ENCODE peak calls at places on chromosomes 5 and 9, in nine cellular contexts. One of them, this sample, is unnamed.

GRCh38 chr5:94031631-94032030 is 290.2 kb upstream of the POU5F2 start:
- DNase-seq in MG63: no peak
- DNase-seq in Right ventricle myocardium inferior: no peak
- DNase-seq in transverse colon: no peak
- DNase-seq in kidney epithelial cell: no peak
- DNase-seq in ecto neural progenitor cell: no peak
- DNase-seq in iris pigment epithelial cell: peak; percentile 13
- DNase-seq in left ventricle myocardium superior: no peak
- DNase-seq in ACHN: no peak
- DNase-seq in this sample: no peak

GRCh38 chr5:35213608-35214007 is 16.7 kb downstream of the PRLR start:
- DNase-seq in MG63: no peak
- DNase-seq in Right ventricle myocardium inferior: no peak
- DNase-seq in transverse colon: no peak
- DNase-seq in kidney epithelial cell: no peak
- DNase-seq in ecto neural progenitor cell: no peak
- DNase-seq in iris pigment epithelial cell: no peak
- DNase-seq in left ventricle myocardium superior: no peak
- DNase-seq in ACHN: no peak
- DNase-seq in this sample: no peak

GRCh38 chr5:138109463-138110265 is 25.8 kb downstream of the WNT8A start:
- DNase-seq in MG63: no peak
- DNase-seq in Right ventricle myocardium inferior: no peak
- DNase-seq in transverse colon: no peak
- DNase-seq in kidney epithelial cell: peak; percentile 38
- DNase-seq in ecto neural progenitor cell: no peak
- DNase-seq in iris pigment epithelial cell: no peak
- DNase-seq in left ventricle myocardium superior: no peak
- DNase-seq in ACHN: peak; percentile 17
- DNase-seq in this sample: no peak

GRCh38 chr5:133873936-133874585 is 94.4 kb downstream of the C5orf15 start:
- DNase-seq in MG63: no peak
- DNase-seq in Right ventricle myocardium inferior: no peak
- DNase-seq in transverse colon: no peak
- DNase-seq in kidney epithelial cell: no peak
- DNase-seq in ecto neural progenitor cell: no peak
- DNase-seq in iris pigment epithelial cell: peak; percentile 45
- DNase-seq in left ventricle myocardium superior: no peak
- DNase-seq in ACHN: no peak
- DNase-seq in this sample: no peak

GRCh38 chr5:73540192-73540591 is 25.2 kb downstream of the ANKRA2 start:
- DNase-seq in MG63: no peak
- DNase-seq in Right ventricle myocardium inferior: no peak
- DNase-seq in transverse colon: no peak
- DNase-seq in kidney epithelial cell: peak; percentile 88
- DNase-seq in ecto neural progenitor cell: no peak
- DNase-seq in iris pigment epithelial cell: peak; percentile 75
- DNase-seq in left ventricle myocardium superior: no peak
- DNase-seq in ACHN: no peak
- DNase-seq in this sample: peak; percentile 64

GRCh38 chr5:135324160-135324559 is 74.9 kb downstream of the MACROH2A1 start:
- DNase-seq in MG63: no peak
- DNase-seq in Right ventricle myocardium inferior: no peak
- DNase-seq in transverse colon: no peak
- DNase-seq in kidney epithelial cell: no peak
- DNase-seq in ecto neural progenitor cell: no peak
- DNase-seq in iris pigment epithelial cell: no peak
- DNase-seq in left ventricle myocardium superior: no peak
- DNase-seq in ACHN: no peak
- DNase-seq in this sample: no peak

GRCh38 chr5:62296998-62297397 is 9.0 kb upstream of the KIF2A start:
- DNase-seq in MG63: no peak
- DNase-seq in Right ventricle myocardium inferior: no peak
- DNase-seq in transverse colon: no peak
- DNase-seq in kidney epithelial cell: no peak
- DNase-seq in ecto neural progenitor cell: no peak
- DNase-seq in iris pigment epithelial cell: no peak
- DNase-seq in left ventricle myocardium superior: no peak
- DNase-seq in ACHN: no peak
- DNase-seq in this sample: no peak

GRCh38 chr5:41835625-41836024 is 34.6 kb downstream of the OXCT1 start:
- DNase-seq in MG63: peak; percentile 86
- DNase-seq in Right ventricle myocardium inferior: peak; percentile 65
- DNase-seq in transverse colon: no peak
- DNase-seq in kidney epithelial cell: peak; percentile 63
- DNase-seq in ecto neural progenitor cell: no peak
- DNase-seq in iris pigment epithelial cell: peak; percentile 89
- DNase-seq in left ventricle myocardium superior: peak; percentile 68
- DNase-seq in ACHN: peak; percentile 57
- DNase-seq in this sample: peak; percentile 53

GRCh38 chr5:106797996-106798395 is 872.7 kb downstream of the EFNA5 start:
- DNase-seq in MG63: no peak
- DNase-seq in Right ventricle myocardium inferior: no peak
- DNase-seq in transverse colon: no peak
- DNase-seq in kidney epithelial cell: no peak
- DNase-seq in ecto neural progenitor cell: no peak
- DNase-seq in iris pigment epithelial cell: no peak
- DNase-seq in left ventricle myocardium superior: no peak
- DNase-seq in ACHN: no peak
- DNase-seq in this sample: no peak

GRCh38 chr5:157342822-157343402 is 77.0 kb downstream of the CYFIP2 start:
- DNase-seq in MG63: peak; percentile 52
- DNase-seq in Right ventricle myocardium inferior: no peak
- DNase-seq in transverse colon: peak; percentile 22
- DNase-seq in kidney epithelial cell: no peak
- DNase-seq in ecto neural progenitor cell: peak; percentile 60
- DNase-seq in iris pigment epithelial cell: peak; percentile 37
- DNase-seq in left ventricle myocardium superior: peak; percentile 47
- DNase-seq in ACHN: peak; percentile 45
- DNase-seq in this sample: peak; percentile 37

GRCh38 chr9:137114220-137114612 is 317 bp downstream of the DPP7 start:
- DNase-seq in MG63: no peak
- DNase-seq in Right ventricle myocardium inferior: peak; percentile 63
- DNase-seq in transverse colon: no peak
- DNase-seq in kidney epithelial cell: no peak
- DNase-seq in ecto neural progenitor cell: no peak
- DNase-seq in iris pigment epithelial cell: no peak
- DNase-seq in left ventricle myocardium superior: no peak
- DNase-seq in ACHN: no peak
- DNase-seq in this sample: no peak

GRCh38 chr5:130976491-130976890 is 188.6 kb downstream of the HINT1 start:
- DNase-seq in MG63: no peak
- DNase-seq in Right ventricle myocardium inferior: no peak
- DNase-seq in transverse colon: no peak
- DNase-seq in kidney epithelial cell: no peak
- DNase-seq in ecto neural progenitor cell: no peak
- DNase-seq in iris pigment epithelial cell: no peak
- DNase-seq in left ventricle myocardium superior: no peak
- DNase-seq in ACHN: no peak
- DNase-seq in this sample: no peak

GRCh38 chr9:121317737-121318630 is 50.0 kb downstream of the GSN start:
- DNase-seq in MG63: peak; percentile 92
- DNase-seq in Right ventricle myocardium inferior: peak; percentile 83
- DNase-seq in transverse colon: no peak
- DNase-seq in kidney epithelial cell: no peak
- DNase-seq in ecto neural progenitor cell: no peak
- DNase-seq in iris pigment epithelial cell: no peak
- DNase-seq in left ventricle myocardium superior: peak; percentile 84
- DNase-seq in ACHN: no peak
- DNase-seq in this sample: no peak

GRCh38 chr9:110940949-110941557 is 97.2 kb downstream of the LPAR1 start:
- DNase-seq in MG63: no peak
- DNase-seq in Right ventricle myocardium inferior: no peak
- DNase-seq in transverse colon: no peak
- DNase-seq in kidney epithelial cell: no peak
- DNase-seq in ecto neural progenitor cell: no peak
- DNase-seq in iris pigment epithelial cell: no peak
- DNase-seq in left ventricle myocardium superior: no peak
- DNase-seq in ACHN: no peak
- DNase-seq in this sample: no peak

GRCh38 chr5:58925627-58926545 is 343.0 kb downstream of the RAB3C start:
- DNase-seq in MG63: peak; percentile 34
- DNase-seq in Right ventricle myocardium inferior: no peak
- DNase-seq in transverse colon: no peak
- DNase-seq in kidney epithelial cell: no peak
- DNase-seq in ecto neural progenitor cell: no peak
- DNase-seq in iris pigment epithelial cell: peak; percentile 6
- DNase-seq in left ventricle myocardium superior: no peak
- DNase-seq in ACHN: no peak
- DNase-seq in this sample: no peak

GRCh38 chr5:5409151-5409810 is 13.2 kb upstream of the ICE1 start:
- DNase-seq in MG63: no peak
- DNase-seq in Right ventricle myocardium inferior: no peak
- DNase-seq in transverse colon: no peak
- DNase-seq in kidney epithelial cell: no peak
- DNase-seq in ecto neural progenitor cell: no peak
- DNase-seq in iris pigment epithelial cell: peak; percentile 13
- DNase-seq in left ventricle myocardium superior: no peak
- DNase-seq in ACHN: peak; percentile 8
- DNase-seq in this sample: no peak

GRCh38 chr9:116499986-116500871 is 186.9 kb upstream of the TRIM32 start:
- DNase-seq in MG63: peak; percentile 70
- DNase-seq in Right ventricle myocardium inferior: no peak
- DNase-seq in transverse colon: no peak
- DNase-seq in kidney epithelial cell: peak; percentile 87
- DNase-seq in ecto neural progenitor cell: peak; percentile 59
- DNase-seq in iris pigment epithelial cell: peak; percentile 56
- DNase-seq in left ventricle myocardium superior: no peak
- DNase-seq in ACHN: peak; percentile 87
- DNase-seq in this sample: no peak

GRCh38 chr9:105216440-105217178 is 27.8 kb upstream of the SLC44A1 start:
- DNase-seq in MG63: peak; percentile 30
- DNase-seq in Right ventricle myocardium inferior: no peak
- DNase-seq in transverse colon: peak; percentile 54
- DNase-seq in kidney epithelial cell: no peak
- DNase-seq in ecto neural progenitor cell: no peak
- DNase-seq in iris pigment epithelial cell: peak; percentile 24
- DNase-seq in left ventricle myocardium superior: peak; percentile 53
- DNase-seq in ACHN: no peak
- DNase-seq in this sample: no peak

GRCh38 chr5:93274291-93274690 is 306.7 kb downstream of the NR2F1-AS1 start:
- DNase-seq in MG63: no peak
- DNase-seq in Right ventricle myocardium inferior: no peak
- DNase-seq in transverse colon: no peak
- DNase-seq in kidney epithelial cell: peak; percentile 75
- DNase-seq in ecto neural progenitor cell: no peak
- DNase-seq in iris pigment epithelial cell: peak; percentile 85
- DNase-seq in left ventricle myocardium superior: no peak
- DNase-seq in ACHN: no peak
- DNase-seq in this sample: no peak

GRCh38 chr5:59007460-59008063 is 424.7 kb downstream of the RAB3C start:
- DNase-seq in MG63: no peak
- DNase-seq in Right ventricle myocardium inferior: no peak
- DNase-seq in transverse colon: no peak
- DNase-seq in kidney epithelial cell: no peak
- DNase-seq in ecto neural progenitor cell: no peak
- DNase-seq in iris pigment epithelial cell: no peak
- DNase-seq in left ventricle myocardium superior: no peak
- DNase-seq in ACHN: peak; percentile 22
- DNase-seq in this sample: no peak

GRCh38 chr9:3936520-3937235 is 363.2 kb downstream of the GLIS3 start:
- DNase-seq in MG63: no peak
- DNase-seq in Right ventricle myocardium inferior: peak; percentile 65
- DNase-seq in transverse colon: no peak
- DNase-seq in kidney epithelial cell: no peak
- DNase-seq in ecto neural progenitor cell: no peak
- DNase-seq in iris pigment epithelial cell: no peak
- DNase-seq in left ventricle myocardium superior: peak; percentile 73
- DNase-seq in ACHN: no peak
- DNase-seq in this sample: no peak

This sample was measured in SJSA1.